ENCODE peak calls at places on chromosomes 13 and 19, in five cellular contexts. One of them, this sample, is unnamed.
A peak's percentile ranks its signal among the peaks of the same experiment; 100 is the strongest.

GRCh38 chr13:33070713-33071112 is 54.5 kb downstream of the KL start:
- DNase-seq in keratinocyte: no peak
- DNase-seq in right cardiac atrium: no peak
- DNase-seq in caudate nucleus: no peak
- DNase-seq in WERI-Rb-1: no peak
- DNase-seq in this sample: no peak

GRCh38 chr19:6947745-6948144 is 60.4 kb downstream of the ADGRE1 start:
- DNase-seq in keratinocyte: no peak
- DNase-seq in right cardiac atrium: no peak
- DNase-seq in caudate nucleus: no peak
- DNase-seq in WERI-Rb-1: no peak
- DNase-seq in this sample: no peak

GRCh38 chr19:4877753-4878490 is 10.5 kb upstream of the PLIN3 start:
- DNase-seq in keratinocyte: no peak
- DNase-seq in right cardiac atrium: peak; percentile 62
- DNase-seq in caudate nucleus: peak; percentile 92
- DNase-seq in WERI-Rb-1: no peak
- DNase-seq in this sample: no peak

GRCh38 chr19:50167314-50167721 is 4.2 kb upstream of the IZUMO2 start:
- DNase-seq in keratinocyte: no peak
- DNase-seq in right cardiac atrium: no peak
- DNase-seq in caudate nucleus: no peak
- DNase-seq in WERI-Rb-1: no peak
- DNase-seq in this sample: no peak

GRCh38 chr13:61880576-61881283 is 465.1 kb upstream of the PCDH20 start:
- DNase-seq in keratinocyte: no peak
- DNase-seq in right cardiac atrium: no peak
- DNase-seq in caudate nucleus: no peak
- DNase-seq in WERI-Rb-1: peak; percentile 13
- DNase-seq in this sample: no peak

GRCh38 chr13:42218576-42218975 is 53.4 kb upstream of the AKAP11 start:
- DNase-seq in keratinocyte: no peak
- DNase-seq in right cardiac atrium: peak; percentile 53
- DNase-seq in caudate nucleus: no peak
- DNase-seq in WERI-Rb-1: no peak
- DNase-seq in this sample: no peak

GRCh38 chr19:33306191-33306590 is 3.9 kb upstream of the CEBPA start:
- DNase-seq in keratinocyte: no peak
- DNase-seq in right cardiac atrium: no peak
- DNase-seq in caudate nucleus: no peak
- DNase-seq in WERI-Rb-1: no peak
- DNase-seq in this sample: no peak

GRCh38 chr13:66965146-66965545 is 265.0 kb downstream of the PCDH9 start:
- DNase-seq in keratinocyte: no peak
- DNase-seq in right cardiac atrium: no peak
- DNase-seq in caudate nucleus: no peak
- DNase-seq in WERI-Rb-1: no peak
- DNase-seq in this sample: no peak

GRCh38 chr19:1122972-1123363 is 19.2 kb downstream of the GPX4 start:
- DNase-seq in keratinocyte: no peak
- DNase-seq in right cardiac atrium: peak; percentile 87
- DNase-seq in caudate nucleus: no peak
- DNase-seq in WERI-Rb-1: peak; percentile 86
- DNase-seq in this sample: no peak

DNA sequence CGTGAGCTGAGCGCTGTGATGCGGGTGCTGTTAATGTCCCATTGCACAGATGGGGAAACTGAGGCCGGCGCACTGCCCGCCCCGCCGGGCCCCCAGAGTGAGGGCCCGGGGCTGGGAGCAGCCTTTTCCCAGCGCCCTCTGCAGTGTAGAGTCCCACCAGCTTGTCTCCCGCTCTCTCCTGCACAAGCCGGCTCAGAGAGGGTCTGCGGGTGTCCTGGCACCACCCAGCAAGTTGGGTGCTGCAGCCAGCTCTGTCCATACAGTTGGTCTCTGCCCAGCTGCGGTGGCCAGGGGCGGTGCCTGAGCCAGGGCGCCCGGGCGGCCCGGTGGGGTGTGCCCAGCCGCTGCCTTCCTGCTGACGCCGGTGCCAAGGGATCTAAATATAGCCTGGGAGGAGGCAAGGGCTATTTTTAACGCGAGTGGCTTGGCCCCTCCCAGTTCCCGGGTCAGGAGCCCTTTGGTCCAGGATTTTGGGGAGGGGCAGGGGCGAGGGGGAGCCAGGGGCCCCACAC is 19.3 kb downstream of the GADD45B start:
- DNase-seq in keratinocyte: no peak
- DNase-seq in right cardiac atrium: peak; percentile 91
- DNase-seq in caudate nucleus: peak; percentile 38
- DNase-seq in WERI-Rb-1: no peak
- DNase-seq in this sample: no peak
- H3K27ac ChIP-seq in keratinocyte: no peak overlapping the region
- H3K27ac ChIP-seq in right cardiac atrium: peak overlapping the region; percentile 90
- H3K27ac ChIP-seq in caudate nucleus: peak overlapping the region; percentile 59
- H3K27ac ChIP-seq in WERI-Rb-1: no peak overlapping the region
- H3K27ac ChIP-seq in this sample: peak overlapping the region; percentile 55

DNA sequence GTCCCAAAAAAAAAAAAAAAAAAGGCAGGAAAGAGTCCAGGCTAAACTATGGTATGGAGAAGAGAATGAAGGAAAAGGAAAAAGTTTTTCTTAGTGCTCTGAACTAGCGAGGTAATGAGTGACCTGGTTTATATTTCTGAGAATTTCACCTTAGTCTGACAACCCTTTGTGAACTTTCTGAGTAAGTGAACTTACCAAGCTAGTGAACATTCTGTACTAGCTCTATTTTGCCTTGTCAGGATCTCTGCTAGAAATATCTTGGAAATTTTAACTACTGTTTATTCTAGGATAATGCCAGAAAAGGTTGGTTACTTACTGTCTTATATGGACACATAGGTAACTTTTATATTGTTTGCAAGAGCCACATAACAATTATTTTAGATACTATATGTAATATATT is 4.4 kb downstream of the TRIM13 start:
- DNase-seq in keratinocyte: no peak
- DNase-seq in right cardiac atrium: no peak
- DNase-seq in caudate nucleus: no peak
- DNase-seq in WERI-Rb-1: no peak
- DNase-seq in this sample: no peak
- H3K27ac ChIP-seq in keratinocyte: no peak overlapping the region
- H3K27ac ChIP-seq in right cardiac atrium: no peak overlapping the region
- H3K27ac ChIP-seq in caudate nucleus: no peak overlapping the region
- H3K27ac ChIP-seq in WERI-Rb-1: no peak overlapping the region
- H3K27ac ChIP-seq in this sample: no peak overlapping the region

GRCh38 chr13:31162151-31163008 is 676 bp upstream of the HSPH1 start:
- DNase-seq in keratinocyte: peak; percentile 71
- DNase-seq in right cardiac atrium: peak; percentile 97
- DNase-seq in caudate nucleus: peak; percentile 100
- DNase-seq in WERI-Rb-1: peak; percentile 93
- DNase-seq in this sample: peak; percentile 95
- H3K27ac ChIP-seq in keratinocyte: peak overlapping the region; percentile 84
- H3K27ac ChIP-seq in right cardiac atrium: peak overlapping the region; percentile 44
- H3K27ac ChIP-seq in caudate nucleus: peak overlapping the region; percentile 100
- H3K27ac ChIP-seq in WERI-Rb-1: peak overlapping the region; percentile 95
- H3K27ac ChIP-seq in this sample: peak overlapping the region; percentile 80

DNA sequence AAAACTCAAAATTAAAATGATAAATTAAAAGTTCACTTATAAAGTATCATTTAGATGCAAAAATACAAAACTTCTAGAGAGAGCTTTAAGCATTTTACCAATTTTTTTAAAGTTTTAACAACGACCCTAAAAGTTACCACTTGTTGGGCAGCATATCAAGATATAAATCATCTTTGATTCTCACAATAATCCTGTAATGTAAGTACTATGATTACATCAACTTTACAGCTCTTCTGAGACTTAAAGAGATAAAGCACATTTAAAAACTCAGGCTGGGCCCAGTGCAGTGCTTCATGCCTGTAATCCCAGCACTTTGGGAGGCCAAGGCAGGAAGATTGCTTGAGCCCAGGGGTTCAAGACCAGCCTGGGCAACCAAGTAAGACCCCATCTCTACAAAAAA is 202.7 kb upstream of the GPC6 start:
- DNase-seq in keratinocyte: no peak
- DNase-seq in right cardiac atrium: no peak
- DNase-seq in caudate nucleus: no peak
- DNase-seq in WERI-Rb-1: no peak
- DNase-seq in this sample: no peak
- H3K27ac ChIP-seq in keratinocyte: no peak overlapping the region
- H3K27ac ChIP-seq in right cardiac atrium: no peak overlapping the region
- H3K27ac ChIP-seq in caudate nucleus: no peak overlapping the region
- H3K27ac ChIP-seq in WERI-Rb-1: no peak overlapping the region
- H3K27ac ChIP-seq in this sample: no peak overlapping the region

GRCh38 chr19:29605653-29606419 is at the start of gene POP4:
- DNase-seq in keratinocyte: peak; percentile 40
- DNase-seq in right cardiac atrium: peak; percentile 99
- DNase-seq in caudate nucleus: peak; percentile 95
- DNase-seq in WERI-Rb-1: peak; percentile 96
- DNase-seq in this sample: peak; percentile 72

GRCh38 chr19:29598496-29598895 is 7.6 kb upstream of the POP4 start:
- DNase-seq in keratinocyte: no peak
- DNase-seq in right cardiac atrium: no peak
- DNase-seq in caudate nucleus: no peak
- DNase-seq in WERI-Rb-1: no peak
- DNase-seq in this sample: no peak

GRCh38 chr19:29606420-29606747 is 301 bp downstream of the POP4 start:
- DNase-seq in keratinocyte: no peak
- DNase-seq in right cardiac atrium: no peak
- DNase-seq in caudate nucleus: no peak
- DNase-seq in WERI-Rb-1: no peak
- DNase-seq in this sample: no peak

GRCh38 chr19:29598036-29598435 is 8.0 kb upstream of the POP4 start:
- DNase-seq in keratinocyte: no peak
- DNase-seq in right cardiac atrium: no peak
- DNase-seq in caudate nucleus: no peak
- DNase-seq in WERI-Rb-1: no peak
- DNase-seq in this sample: no peak

GRCh38 chr19:29603308-29603707 is 2.8 kb upstream of the POP4 start:
- DNase-seq in keratinocyte: no peak
- DNase-seq in right cardiac atrium: no peak
- DNase-seq in caudate nucleus: no peak
- DNase-seq in WERI-Rb-1: no peak
- DNase-seq in this sample: no peak
- H3K27ac ChIP-seq in keratinocyte: no peak overlapping the region
- H3K27ac ChIP-seq in right cardiac atrium: no peak overlapping the region
- H3K27ac ChIP-seq in caudate nucleus: no peak overlapping the region
- H3K27ac ChIP-seq in WERI-Rb-1: no peak overlapping the region
- H3K27ac ChIP-seq in this sample: no peak overlapping the region

GRCh38 chr13:20188649-20189553 is 3.8 kb downstream of the GJB2 start:
- DNase-seq in keratinocyte: no peak
- DNase-seq in right cardiac atrium: no peak
- DNase-seq in caudate nucleus: no peak
- DNase-seq in WERI-Rb-1: peak; percentile 53
- DNase-seq in this sample: no peak

GRCh38 chr13:20192470-20193141 is at the start of gene GJB2:
- DNase-seq in keratinocyte: no peak
- DNase-seq in right cardiac atrium: peak; percentile 59
- DNase-seq in caudate nucleus: no peak
- DNase-seq in WERI-Rb-1: no peak
- DNase-seq in this sample: no peak

GRCh38 chr13:20191311-20191901 is 1.3 kb downstream of the GJB2 start:
- DNase-seq in keratinocyte: no peak
- DNase-seq in right cardiac atrium: no peak
- DNase-seq in caudate nucleus: no peak
- DNase-seq in WERI-Rb-1: no peak
- DNase-seq in this sample: no peak

GRCh38 chr13:20191902-20192469 is 752 bp downstream of the GJB2 start:
- DNase-seq in keratinocyte: no peak
- DNase-seq in right cardiac atrium: no peak
- DNase-seq in caudate nucleus: no peak
- DNase-seq in WERI-Rb-1: no peak
- DNase-seq in this sample: no peak

GRCh38 chr13:20190481-20191310 is 2.0 kb downstream of the GJB2 start:
- DNase-seq in keratinocyte: peak; percentile 45
- DNase-seq in right cardiac atrium: no peak
- DNase-seq in caudate nucleus: no peak
- DNase-seq in WERI-Rb-1: no peak
- DNase-seq in this sample: peak; percentile 52
- H3K27ac ChIP-seq in keratinocyte: peak overlapping the region; percentile 76
- H3K27ac ChIP-seq in right cardiac atrium: no peak overlapping the region
- H3K27ac ChIP-seq in caudate nucleus: no peak overlapping the region
- H3K27ac ChIP-seq in WERI-Rb-1: no peak overlapping the region
- H3K27ac ChIP-seq in this sample: peak overlapping the region; percentile 80

DNA sequence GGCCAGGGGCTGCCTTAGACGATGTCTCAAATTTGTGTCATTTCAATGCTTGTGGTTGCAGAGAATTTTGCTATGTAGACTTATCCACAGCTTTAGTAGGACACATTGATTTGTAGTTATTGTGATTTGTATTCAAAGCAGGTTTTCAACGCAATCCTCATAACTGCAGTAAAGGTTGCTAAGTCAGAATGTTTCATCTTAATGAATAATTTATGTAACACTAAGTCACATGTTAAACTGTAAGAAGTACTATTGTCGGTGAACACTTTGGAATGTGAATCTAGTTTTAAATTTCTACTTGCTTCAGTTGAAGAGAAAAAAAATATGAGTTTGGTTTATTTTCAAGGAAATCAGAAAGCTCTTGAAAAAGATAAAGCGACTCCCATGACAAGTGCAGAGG is 1117.3 kb upstream of the SPRY2 start:
- DNase-seq in keratinocyte: no peak
- DNase-seq in right cardiac atrium: no peak
- DNase-seq in caudate nucleus: no peak
- DNase-seq in WERI-Rb-1: no peak
- DNase-seq in this sample: no peak
- H3K27ac ChIP-seq in keratinocyte: no peak overlapping the region
- H3K27ac ChIP-seq in right cardiac atrium: no peak overlapping the region
- H3K27ac ChIP-seq in caudate nucleus: no peak overlapping the region
- H3K27ac ChIP-seq in WERI-Rb-1: no peak overlapping the region
- H3K27ac ChIP-seq in this sample: no peak overlapping the region

GRCh38 chr19:19262190-19263057 is 10.7 kb downstream of the TM6SF2 start:
- DNase-seq in keratinocyte: no peak
- DNase-seq in right cardiac atrium: no peak
- DNase-seq in caudate nucleus: no peak
- DNase-seq in WERI-Rb-1: no peak
- DNase-seq in this sample: no peak

GRCh38 chr19:19260417-19260816 is 12.7 kb downstream of the TM6SF2 start:
- DNase-seq in keratinocyte: no peak
- DNase-seq in right cardiac atrium: no peak
- DNase-seq in caudate nucleus: no peak
- DNase-seq in WERI-Rb-1: no peak
- DNase-seq in this sample: no peak

GRCh38 chr19:19259741-19260140 is 13.4 kb downstream of the TM6SF2 start:
- DNase-seq in keratinocyte: no peak
- DNase-seq in right cardiac atrium: no peak
- DNase-seq in caudate nucleus: no peak
- DNase-seq in WERI-Rb-1: peak; percentile 54
- DNase-seq in this sample: no peak

GRCh38 chr19:19261350-19262189 is 11.5 kb downstream of the TM6SF2 start:
- DNase-seq in keratinocyte: no peak
- DNase-seq in right cardiac atrium: no peak
- DNase-seq in caudate nucleus: no peak
- DNase-seq in WERI-Rb-1: no peak
- DNase-seq in this sample: no peak

GRCh38 chr19:19260842-19261241 is 12.3 kb downstream of the TM6SF2 start:
- DNase-seq in keratinocyte: no peak
- DNase-seq in right cardiac atrium: no peak
- DNase-seq in caudate nucleus: no peak
- DNase-seq in WERI-Rb-1: no peak
- DNase-seq in this sample: no peak
- H3K27ac ChIP-seq in keratinocyte: no peak overlapping the region
- H3K27ac ChIP-seq in right cardiac atrium: no peak overlapping the region
- H3K27ac ChIP-seq in caudate nucleus: no peak overlapping the region
- H3K27ac ChIP-seq in WERI-Rb-1: no peak overlapping the region
- H3K27ac ChIP-seq in this sample: no peak overlapping the region